ENCODE peak calls at places on chromosomes 3 and 15, in eight cellular contexts. T, Y, G, D, A, S, Z and K are unnamed samples.
A peak's percentile ranks its signal among the peaks of the same experiment; 100 is the strongest.

GRCh38 chr3:50372349-50372748 is 13.0 kb upstream of the TMEM115 start:
- DNase-seq in T (no peak), Y (no peak), G (no peak), D (no peak), A (no peak), S (no peak), Z (no peak), K (no peak)

GRCh38 chr3:188349276-188349962 is 195.5 kb downstream of the LPP start:
- DNase-seq in T (no peak), Y (no peak), G (no peak), D (no peak), A (peak; percentile 29), S (peak; percentile 54), Z (peak; percentile 25), K (peak; percentile 25)

GRCh38 chr3:52176188-52176752 is 21.7 kb upstream of the ALAS1 start:
- DNase-seq in T (no peak), Y (no peak), G (no peak), D (no peak), A (no peak), S (no peak), Z (no peak), K (no peak)

GRCh38 chr3:81744366-81744765 is 17.1 kb downstream of the GBE1 start:
- DNase-seq in T (peak; percentile 51), Y (no peak), G (no peak), D (no peak), A (no peak), S (peak; percentile 54), Z (peak; percentile 91), K (peak; percentile 75)

GRCh38 chr3:12910356-12911099 is 69.2 kb upstream of the RPL32 start:
- DNase-seq in T (no peak), Y (no peak), G (no peak), D (no peak), A (no peak), S (no peak), Z (no peak), K (no peak)

GRCh38 chr3:58345457-58345856 is 12.8 kb downstream of the PXK start:
- DNase-seq in T (no peak), Y (no peak), G (no peak), D (no peak), A (no peak), S (no peak), Z (no peak), K (no peak)

GRCh38 chr15:28125673-28126651 is 26.8 kb upstream of the OCA2 start:
- DNase-seq in T (peak; percentile 25), Y (no peak), G (peak; percentile 54), D (no peak), A (no peak), S (no peak), Z (no peak), K (peak; percentile 15)

GRCh38 chr15:92801774-92802464 is 98.2 kb upstream of the CHD2 start:
- DNase-seq in T (peak; percentile 59), Y (peak; percentile 54), G (no peak), D (no peak), A (peak; percentile 56), S (peak; percentile 57), Z (peak; percentile 98), K (peak; percentile 73)

GRCh38 chr15:70831094-70831911 is 22.7 kb downstream of the LARP6 start:
- DNase-seq in T (no peak), Y (no peak), G (no peak), D (no peak), A (no peak), S (no peak), Z (no peak), K (no peak)

GRCh38 chr15:78242128-78242527 is 7.8 kb upstream of the ACSBG1 start:
- DNase-seq in T (no peak), Y (no peak), G (no peak), D (no peak), A (no peak), S (no peak), Z (no peak), K (no peak)

GRCh38 chr3:62100233-62100989 is 272.9 kb downstream of the FEZF2 start:
- DNase-seq in T (no peak), Y (no peak), G (no peak), D (no peak), A (no peak), S (no peak), Z (no peak), K (no peak)

GRCh38 chr15:100944237-100944875 is 25.2 kb downstream of the LRRK1 start:
- DNase-seq in T (no peak), Y (no peak), G (no peak), D (no peak), A (no peak), S (no peak), Z (no peak), K (no peak)

GRCh38 chr15:89472785-89473256 is 23.6 kb downstream of the RHCG start:
- DNase-seq in T (peak; percentile 52), Y (no peak), G (peak; percentile 24), D (peak; percentile 52), A (peak; percentile 23), S (no peak), Z (peak; percentile 35), K (peak; percentile 37)

DNA sequence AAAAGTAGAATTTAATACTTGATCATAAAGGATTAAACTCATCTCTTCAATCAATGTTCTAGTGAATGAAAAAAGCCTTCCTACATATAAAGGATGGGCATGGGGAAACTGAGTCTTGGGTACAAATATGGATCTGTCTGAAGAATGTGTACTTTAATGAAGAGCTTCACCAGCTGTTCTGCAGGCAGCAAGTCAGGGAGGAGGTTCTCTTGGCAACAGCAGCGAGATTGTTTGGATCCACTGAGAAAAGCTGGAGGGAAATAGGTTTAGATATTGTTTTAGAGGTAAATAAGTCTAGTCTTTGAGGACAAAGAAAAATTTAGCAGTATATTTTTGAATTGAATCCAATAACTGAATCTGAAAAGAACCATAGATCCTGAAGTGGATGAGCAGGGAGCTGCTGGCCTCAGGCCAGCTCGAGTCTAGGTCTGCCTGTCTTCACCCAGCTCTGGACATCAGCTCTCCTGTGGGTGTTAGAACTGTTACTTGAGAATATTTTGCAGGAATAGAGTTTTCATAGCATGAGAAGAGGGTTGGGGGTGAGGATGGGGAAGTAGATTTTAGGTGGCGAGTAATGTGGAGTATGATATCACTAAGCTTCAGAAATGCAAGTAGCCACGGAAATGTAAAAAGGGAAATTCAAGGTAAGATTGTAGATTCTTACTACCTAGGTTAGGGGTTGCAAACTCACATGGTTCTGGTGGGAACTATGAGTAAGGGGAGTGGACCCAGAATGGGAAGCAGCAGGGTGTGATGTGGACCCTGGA is 6.0 kb downstream of the RAB8B start:
- DNase-seq in T (peak; percentile 19), Y (no peak), G (no peak), D (no peak), A (no peak), S (no peak), Z (no peak), K (no peak)
- H3K4me1 ChIP-seq in T (peaks cover 83% of the 10 kb centered on the region), Y (peaks cover 38% of the 10 kb centered on the region), G (peaks cover 37% of the 10 kb centered on the region), D (peaks cover 76% of the 10 kb centered on the region), A (peaks cover 87% of the 10 kb centered on the region), S (peaks cover 3% of the 10 kb centered on the region), Z (peaks cover 33% of the 10 kb centered on the region), K (peaks cover 14% of the 10 kb centered on the region)

GRCh38 chr3:177419904-177420601 is 222.8 kb upstream of the TBL1XR1 start:
- DNase-seq in T (no peak), Y (no peak), G (no peak), D (peak; percentile 28), A (no peak), S (no peak), Z (no peak), K (no peak)
- H3K4me1 ChIP-seq in T (no peaks in the 10 kb centered on the region), Y (no peaks in the 10 kb centered on the region), G (peaks cover 40% of the 10 kb centered on the region), D (no peaks in the 10 kb centered on the region), A (peaks cover 29% of the 10 kb centered on the region), S (peaks cover 24% of the 10 kb centered on the region), Z (peaks cover 5% of the 10 kb centered on the region), K (no peaks in the 10 kb centered on the region)

GRCh38 chr3:71378509-71378908 is 205.0 kb downstream of the FOXP1 start:
- DNase-seq in T (no peak), Y (no peak), G (no peak), D (no peak), A (no peak), S (no peak), Z (no peak), K (no peak)
- H3K4me1 ChIP-seq in T (no peaks in the 10 kb centered on the region), Y (no peaks in the 10 kb centered on the region), G (no peaks in the 10 kb centered on the region), D (peaks cover 64% of the 10 kb centered on the region), A (peaks cover 22% of the 10 kb centered on the region), S (peaks cover 4% of the 10 kb centered on the region), Z (no peaks in the 10 kb centered on the region), K (no peaks in the 10 kb centered on the region)

DNA sequence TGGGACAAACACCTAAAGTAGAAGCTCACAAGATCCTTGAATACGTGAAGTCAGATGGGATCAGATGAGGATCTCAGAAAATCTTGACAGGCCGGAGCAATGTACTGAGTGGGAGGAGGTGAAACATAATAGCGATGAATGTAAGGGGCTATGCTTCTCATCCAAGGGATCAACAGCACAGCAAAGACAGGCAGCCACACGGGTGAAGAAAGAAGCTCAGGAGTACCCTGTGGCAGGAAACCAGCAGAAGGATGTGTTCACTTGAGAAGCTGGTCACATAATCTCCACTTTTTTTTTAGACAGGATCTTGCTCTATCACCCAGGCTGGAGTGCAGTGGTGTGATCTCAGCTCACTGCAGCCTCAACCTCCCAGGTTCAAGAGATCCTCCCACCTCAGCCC is 92.4 kb downstream of the MEGF11 start:
- DNase-seq in T (no peak), Y (no peak), G (no peak), D (no peak), A (no peak), S (no peak), Z (no peak), K (no peak)
- H3K4me1 ChIP-seq in T (no peaks in the 10 kb centered on the region), Y (no peaks in the 10 kb centered on the region), G (no peaks in the 10 kb centered on the region), D (no peaks in the 10 kb centered on the region), A (no peaks in the 10 kb centered on the region), S (no peaks in the 10 kb centered on the region), Z (no peaks in the 10 kb centered on the region), K (no peaks in the 10 kb centered on the region)

DNA sequence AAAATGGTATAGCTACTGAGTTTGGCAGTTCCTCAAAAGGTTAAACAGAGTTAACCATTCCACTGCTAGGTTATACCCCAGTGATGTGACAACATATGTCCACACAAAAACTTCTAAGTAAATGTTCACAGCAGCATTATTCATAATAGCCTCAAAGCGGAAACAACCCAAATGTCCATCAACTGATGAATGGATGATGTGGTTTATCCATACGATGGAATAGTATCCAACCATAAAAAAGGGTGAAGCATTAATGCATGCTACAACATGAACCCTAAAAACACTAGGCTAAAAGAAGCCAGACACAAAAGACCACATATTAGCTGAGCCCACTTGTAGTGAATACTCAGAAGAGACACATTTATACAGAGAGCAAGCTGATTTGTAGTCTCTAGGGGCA is 9.0 kb downstream of the XXYLT1 start:
- DNase-seq in T (no peak), Y (no peak), G (no peak), D (no peak), A (no peak), S (no peak), Z (no peak), K (no peak)
- H3K4me1 ChIP-seq in T (peaks cover 24% of the 10 kb centered on the region), Y (peaks cover 24% of the 10 kb centered on the region), G (peaks cover 8% of the 10 kb centered on the region), D (peaks cover 17% of the 10 kb centered on the region), A (peaks cover 32% of the 10 kb centered on the region), S (peaks cover 10% of the 10 kb centered on the region), Z (no peaks in the 10 kb centered on the region), K (peaks cover 19% of the 10 kb centered on the region)

GRCh38 chr15:66708389-66708788 is 6.4 kb downstream of the SMAD6 start:
- DNase-seq in T (no peak), Y (no peak), G (no peak), D (no peak), A (no peak), S (no peak), Z (no peak), K (no peak)
- H3K4me1 ChIP-seq in T (peaks cover 12% of the 10 kb centered on the region), Y (peaks cover 37% of the 10 kb centered on the region), G (no peaks in the 10 kb centered on the region), D (no peaks in the 10 kb centered on the region), A (peaks cover 73% of the 10 kb centered on the region), S (peaks cover 18% of the 10 kb centered on the region), Z (no peaks in the 10 kb centered on the region), K (peaks cover 5% of the 10 kb centered on the region)

DNA sequence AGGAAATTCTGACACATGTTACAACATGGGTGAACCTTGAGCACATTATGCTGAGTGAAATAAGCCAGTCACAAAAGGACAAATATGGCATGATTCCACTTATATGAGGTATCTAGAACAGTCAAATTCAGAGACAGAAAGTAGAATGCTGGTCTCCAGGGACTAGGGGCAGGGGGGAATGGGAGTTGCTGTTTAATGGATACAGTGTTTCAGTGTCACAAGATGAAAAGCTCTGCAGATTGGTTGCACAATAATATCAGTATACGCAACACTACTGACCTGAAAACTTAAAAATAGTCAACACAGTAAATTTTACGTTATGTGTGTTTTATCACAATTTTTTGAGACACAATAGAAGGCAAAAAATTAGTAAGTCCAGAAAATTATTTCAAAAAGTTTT is 4.2 kb downstream of the SPATA12 start:
- DNase-seq in T (no peak), Y (no peak), G (no peak), D (no peak), A (no peak), S (no peak), Z (no peak), K (no peak)
- H3K4me1 ChIP-seq in T (peaks cover 34% of the 10 kb centered on the region), Y (peaks cover 19% of the 10 kb centered on the region), G (no peaks in the 10 kb centered on the region), D (no peaks in the 10 kb centered on the region), A (peaks cover 39% of the 10 kb centered on the region), S (no peaks in the 10 kb centered on the region), Z (peaks cover 19% of the 10 kb centered on the region), K (peaks cover 43% of the 10 kb centered on the region)